ENCODE peak calls at places on chromosomes 7 and 10, in four cellular contexts. C is NCI-H1436, R is A549, W is HFFc6. O is an unnamed sample.

GRCh38 chr10:52335665-52336064 is 21.6 kb downstream of the DKK1 start:
- DNase-seq in C (no peak), R (no peak), W (no peak), O (no peak)

GRCh38 chr10:125023862-125024495 is 82.1 kb downstream of the ZRANB1 start:
- DNase-seq in C (peak; percentile 97), R (no peak), W (no peak), O (no peak)

GRCh38 chr7:111516612-111517011 is 45.7 kb downstream of the IMMP2L start:
- DNase-seq in C (no peak), R (peak; percentile 95), W (peak; percentile 10), O (no peak)

GRCh38 chr7:2876031-2876862 is 32.1 kb upstream of the GNA12 start:
- DNase-seq in C (no peak), R (peak; percentile 26), W (no peak), O (no peak)

GRCh38 chr7:126979722-126980121 is 273.0 kb downstream of the GRM8 start:
- DNase-seq in C (no peak), R (no peak), W (no peak), O (no peak)

GRCh38 chr10:88754272-88754671 is 5.5 kb upstream of the LIPN start:
- DNase-seq in C (no peak), R (no peak), W (peak; percentile 60), O (no peak)

GRCh38 chr10:1189166-1190051 is 133.2 kb downstream of the WDR37 start:
- DNase-seq in C (no peak), R (no peak), W (no peak), O (no peak)

GRCh38 chr7:97001221-97001620 is 4.1 kb upstream of the DLX6 start:
- DNase-seq in C (no peak), R (no peak), W (no peak), O (no peak)

GRCh38 chr10:90885176-90885575 is 13.4 kb downstream of the RPP30 start:
- DNase-seq in C (no peak), R (no peak), W (peak; percentile 73), O (no peak)

GRCh38 chr7:137025469-137026175 is 157.2 kb downstream of the CHRM2 start:
- DNase-seq in C (no peak), R (no peak), W (peak; percentile 53), O (no peak)

GRCh38 chr10:78744521-78745090 is 324.2 kb upstream of the ZMIZ1 start:
- DNase-seq in C (no peak), R (no peak), W (no peak), O (no peak)

GRCh38 chr7:149569726-149570422 is 72.3 kb upstream of the ZNF746 start:
- DNase-seq in C (no peak), R (no peak), W (no peak), O (no peak)

GRCh38 chr10:82874671-82875070 is 999.7 kb downstream of the NRG3 start:
- DNase-seq in C (no peak), R (no peak), W (peak; percentile 46), O (no peak)

GRCh38 chr10:11014671-11015141 is 3.0 kb upstream of the CELF2 start:
- DNase-seq in C (no peak), R (no peak), W (no peak), O (no peak)

GRCh38 chr10:48464121-48464870 is 140.6 kb downstream of the ARHGAP22 start:
- DNase-seq in C (no peak), R (no peak), W (no peak), O (no peak)

GRCh38 chr7:84136336-84136735 is 58.3 kb downstream of the SEMA3A start:
- DNase-seq in C (no peak), R (no peak), W (no peak), O (no peak)